ENCODE peak calls at places on chromosomes 7 and 10, in five cellular contexts. Q is neuronal stem cell, J is H1, G is IMR-90, W is mesenchymal stem cell. Z is an unnamed sample.

GRCh38 chr7:137681657-137682562 is 164.9 kb downstream of the DGKI start:
- DNase-seq in Q (no peak), J (no peak), G (peak; percentile 92), W (peak; percentile 69), Z (no peak)

GRCh38 chr7:100595188-100595587 is 7.0 kb upstream of the PCOLCE start:
- DNase-seq in Q (no peak), J (no peak), G (no peak), W (no peak), Z (no peak)

GRCh38 chr10:116918583-116918982 is 69.3 kb downstream of the ENO4 start:
- DNase-seq in Q (no peak), J (no peak), G (no peak), W (no peak), Z (no peak)

GRCh38 chr10:126350216-126350992 is 37.9 kb downstream of the ADAM12 start:
- DNase-seq in Q (no peak), J (no peak), G (peak; percentile 90), W (peak; percentile 85), Z (peak; percentile 20)

GRCh38 chr7:7858559-7858958 is 110.0 kb upstream of the GLCCI1 start:
- DNase-seq in Q (no peak), J (no peak), G (no peak), W (no peak), Z (no peak)

GRCh38 chr10:3484306-3485187 is 300.5 kb downstream of the KLF6 start:
- DNase-seq in Q (no peak), J (no peak), G (peak; percentile 73), W (peak; percentile 90), Z (peak; percentile 66)

GRCh38 chr10:108338146-108338545 is 1173.6 kb upstream of the SORCS1 start:
- DNase-seq in Q (no peak), J (no peak), G (no peak), W (no peak), Z (no peak)

GRCh38 chr7:51090411-51090810 is 226.2 kb downstream of the COBL start:
- DNase-seq in Q (no peak), J (no peak), G (no peak), W (no peak), Z (peak; percentile 29)

GRCh38 chr10:43879742-43880141 is 231.1 kb upstream of the ZNF32 start:
- DNase-seq in Q (no peak), J (no peak), G (no peak), W (no peak), Z (no peak)

GRCh38 chr7:128891942-128892269 is 18.6 kb downstream of the KCP start:
- DNase-seq in Q (no peak), J (no peak), G (no peak), W (no peak), Z (no peak)

GRCh38 chr10:14325325-14325955 is 5.3 kb downstream of the FRMD4A start:
- DNase-seq in Q (peak; percentile 11), J (peak; percentile 39), G (peak; percentile 12), W (peak; percentile 3), Z (peak; percentile 74)

GRCh38 chr10:21100871-21101514 is 203.9 kb upstream of the NEBL start:
- DNase-seq in Q (no peak), J (no peak), G (no peak), W (peak; percentile 68), Z (no peak)

GRCh38 chr7:90621892-90622182 is 25.7 kb downstream of the CDK14 start:
- DNase-seq in Q (no peak), J (peak; percentile 38), G (no peak), W (peak; percentile 15), Z (peak; percentile 67)

GRCh38 chr7:95011156-95011928 is 103.9 kb downstream of the PPP1R9A start:
- DNase-seq in Q (no peak), J (no peak), G (peak; percentile 21), W (peak; percentile 21), Z (no peak)

GRCh38 chr10:10996966-10997620 is 20.6 kb upstream of the CELF2 start:
- DNase-seq in Q (no peak), J (no peak), G (no peak), W (no peak), Z (no peak)

GRCh38 chr10:28201666-28202400 is 101.0 kb downstream of the MPP7 start:
- DNase-seq in Q (no peak), J (no peak), G (peak; percentile 65), W (no peak), Z (no peak)

GRCh38 chr7:129630341-129630740 is 18.8 kb downstream of the NRF1 start:
- DNase-seq in Q (no peak), J (no peak), G (no peak), W (no peak), Z (no peak)

GRCh38 chr7:151767557-151767956 is 109.4 kb downstream of the PRKAG2 start:
- DNase-seq in Q (no peak), J (no peak), G (no peak), W (no peak), Z (no peak)

GRCh38 chr7:36775061-36775631 is 50.9 kb upstream of the AOAH start:
- DNase-seq in Q (no peak), J (no peak), G (no peak), W (no peak), Z (no peak)

GRCh38 chr7:15821484-15822122 is 135.1 kb upstream of the MEOX2 start:
- DNase-seq in Q (no peak), J (no peak), G (no peak), W (peak; percentile 22), Z (no peak)

GRCh38 chr10:128068398-128069285 is 57.6 kb downstream of the MKI67 start:
- DNase-seq in Q (no peak), J (no peak), G (no peak), W (no peak), Z (no peak)

GRCh38 chr7:73621168-73622063 is 2.9 kb downstream of the MLXIPL start:
- DNase-seq in Q (no peak), J (no peak), G (no peak), W (no peak), Z (peak; percentile 51)

GRCh38 chr7:73966941-73967831 is 60.8 kb upstream of the ELN start:
- DNase-seq in Q (no peak), J (no peak), G (no peak), W (no peak), Z (peak; percentile 13)

GRCh38 chr7:131235489-131236317 is 92.0 kb upstream of the MKLN1 start:
- DNase-seq in Q (no peak), J (no peak), G (peak; percentile 100), W (peak; percentile 97), Z (peak; percentile 86)

GRCh38 chr7:4803397-4804241 is 28.2 kb downstream of the AP5Z1 start:
- DNase-seq in Q (no peak), J (no peak), G (no peak), W (no peak), Z (peak; percentile 25)

GRCh38 chr7:36777062-36777461 is 52.8 kb upstream of the AOAH start:
- DNase-seq in Q (no peak), J (no peak), G (no peak), W (no peak), Z (no peak)

DNA sequence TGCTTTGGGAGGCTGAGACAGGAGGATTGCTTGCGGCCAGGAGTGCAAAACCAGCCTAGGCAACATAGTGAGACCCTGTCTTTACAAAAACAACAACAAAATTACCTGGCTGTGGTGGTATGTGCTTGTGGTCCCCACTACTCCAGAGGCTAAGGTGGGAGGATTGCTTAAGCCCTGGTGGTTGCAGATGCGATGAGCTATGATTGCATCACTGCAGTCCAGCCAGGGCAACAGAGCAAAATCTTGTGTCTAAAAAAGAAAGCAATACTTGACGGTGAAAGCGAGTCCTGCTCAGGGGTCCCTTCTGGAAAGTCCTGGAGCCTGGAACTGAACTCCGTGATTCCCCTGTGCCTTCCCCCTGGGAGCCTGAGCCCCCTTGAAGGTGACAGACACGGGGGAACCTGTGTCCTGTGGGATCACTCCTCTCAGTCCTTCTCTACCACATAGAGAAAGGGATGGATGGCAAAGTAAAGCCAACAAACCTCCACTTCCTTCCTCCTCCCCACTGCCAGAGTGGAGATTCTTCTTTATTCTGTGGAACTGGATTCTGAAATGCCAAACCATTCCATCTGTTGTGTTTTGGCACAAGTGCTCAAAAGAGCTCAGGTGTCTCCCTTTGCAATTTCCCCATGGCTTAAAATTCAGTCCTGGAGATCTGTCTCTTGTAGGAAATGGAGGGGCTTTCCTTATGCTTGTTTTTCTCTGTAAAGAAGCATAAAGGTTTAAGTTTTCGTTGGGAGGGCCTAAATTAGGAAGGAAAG is 50.6 kb downstream of the KIAA1217 start:
- DNase-seq in Q (no peak), J (no peak), G (no peak), W (no peak), Z (no peak)
- H3K4ac ChIP-seq in Q (no peak overlapping the region), J (no peak overlapping the region), G (no peak overlapping the region), W (no peak overlapping the region), Z (no peak overlapping the region)

DNA sequence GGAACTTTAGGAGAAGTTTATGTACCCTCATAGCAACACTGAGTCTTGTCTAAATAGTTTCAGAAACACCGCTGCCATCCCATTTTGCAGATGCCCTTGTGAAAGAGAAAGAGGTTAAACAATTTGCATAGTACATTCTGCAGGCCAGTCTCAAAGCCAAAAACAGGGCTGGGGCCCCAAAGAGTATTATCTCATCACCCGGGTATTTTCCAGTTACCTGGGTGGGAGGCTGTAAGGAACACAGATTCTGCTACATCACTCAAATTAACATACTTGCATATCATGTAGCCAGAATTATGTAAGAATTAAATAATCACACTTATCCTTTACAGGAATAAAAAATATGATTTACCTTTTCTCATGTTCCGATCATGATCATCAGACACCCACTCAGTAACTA is 3.1 kb upstream of the FAM171A1 start:
- DNase-seq in Q (no peak), J (no peak), G (no peak), W (no peak), Z (peak; percentile 88)
- H3K4me1 ChIP-seq in Q (no peaks in the 10 kb centered on the region), J (peaks cover 7% of the 10 kb centered on the region), G (peaks cover 2% of the 10 kb centered on the region), W (peaks cover 3% of the 10 kb centered on the region), Z (no peaks in the 10 kb centered on the region)

GRCh38 chr7:140284062-140284461 is 107.3 kb upstream of the KDM7A start:
- DNase-seq in Q (no peak), J (no peak), G (no peak), W (no peak), Z (no peak)
- H3K4ac ChIP-seq in Q (no peak overlapping the region), J (no peak overlapping the region), G (no peak overlapping the region), W (no peak overlapping the region), Z (no peak overlapping the region)

GRCh38 chr7:139768249-139768824 is 9.5 kb downstream of the HIPK2 start:
- DNase-seq in Q (no peak), J (no peak), G (no peak), W (peak; percentile 36), Z (no peak)
- H3K4me1 ChIP-seq in Q (no peaks in the 10 kb centered on the region), J (no peaks in the 10 kb centered on the region), G (peaks cover 44% of the 10 kb centered on the region), W (peaks cover 15% of the 10 kb centered on the region), Z (no peaks in the 10 kb centered on the region)

GRCh38 chr10:99433378-99434020 is 3.1 kb upstream of the GOT1 start:
- DNase-seq in Q (no peak), J (no peak), G (no peak), W (no peak), Z (peak; percentile 21)

GRCh38 chr10:99432881-99433280 is 2.5 kb upstream of the GOT1 start:
- DNase-seq in Q (no peak), J (no peak), G (no peak), W (no peak), Z (no peak)

GRCh38 chr10:99431190-99431549 is 746 bp upstream of the GOT1 start:
- DNase-seq in Q (no peak), J (no peak), G (peak; percentile 41), W (peak; percentile 65), Z (peak; percentile 64)

GRCh38 chr10:99430451-99431189 is at the start of gene GOT1:
- DNase-seq in Q (peak; percentile 95), J (peak; percentile 95), G (peak; percentile 99), W (peak; percentile 100), Z (peak; percentile 100)

DNA sequence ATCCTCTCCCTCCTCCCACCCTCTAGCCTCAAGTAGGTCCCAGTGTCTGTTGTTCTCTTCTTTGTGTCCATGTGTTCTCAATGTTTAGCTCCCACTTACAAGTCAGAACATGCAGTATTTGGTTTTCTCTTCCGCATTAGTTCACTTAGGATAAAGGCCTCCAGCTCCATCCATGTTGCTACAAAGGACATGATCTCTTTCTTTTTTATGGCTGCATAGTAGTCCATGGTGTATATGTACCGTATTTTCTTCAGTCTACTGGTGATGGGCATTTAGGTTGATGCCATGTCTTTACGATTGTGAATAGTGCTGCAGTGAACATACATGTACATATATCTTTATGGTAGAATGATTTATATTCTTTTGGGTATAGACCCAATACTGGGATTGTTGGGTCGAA is 1.6 kb upstream of the GOT1 start:
- DNase-seq in Q (no peak), J (no peak), G (no peak), W (no peak), Z (no peak)
- H3K4ac ChIP-seq in Q (no peak overlapping the region), J (no peak overlapping the region), G (no peak overlapping the region), W (no peak overlapping the region), Z (no peak overlapping the region)